ENCODE peak calls at places on chromosomes 4 and X, in five cellular contexts. Q is hepatocyte, P is fibroblast of lung, M is GM23248, L is endothelial cell of umbilical vein. A is an unnamed sample.

GRCh38 chrX:137483554-137483953 is 82.4 kb upstream of the ZIC3 start:
- DNase-seq in Q (no peak), P (no peak), M (no peak), L (no peak), A (no peak)

GRCh38 chr4:54109226-54110018 is 9.5 kb downstream of the GSX2 start:
- DNase-seq in Q (no peak), P (no peak), M (no peak), L (no peak), A (peak; percentile 23)

GRCh38 chrX:67104982-67105757 is 438.7 kb upstream of the AR start:
- DNase-seq in Q (no peak), P (no peak), M (no peak), L (no peak), A (no peak)

GRCh38 chr4:163709601-163710000 is 215.1 kb downstream of the TMA16 start:
- DNase-seq in Q (no peak), P (no peak), M (no peak), L (no peak), A (no peak)

GRCh38 chrX:46777971-46778810 is 19.3 kb upstream of the SLC9A7 start:
- DNase-seq in Q (no peak), P (peak; percentile 67), M (peak; percentile 54), L (peak; percentile 66), A (peak; percentile 79)

GRCh38 chr4:186723207-186724047 is at the start of gene FAT1:
- DNase-seq in Q (peak; percentile 90), P (peak; percentile 86), M (peak; percentile 90), L (peak; percentile 43), A (peak; percentile 87)

GRCh38 chrX:10818651-10819050 is 198.3 kb upstream of the MID1 start:
- DNase-seq in Q (no peak), P (no peak), M (no peak), L (no peak), A (no peak)

GRCh38 chr4:80008971-80009370 is 64.1 kb downstream of the ANTXR2 start:
- DNase-seq in Q (no peak), P (no peak), M (no peak), L (no peak), A (no peak)

GRCh38 chr4:2785613-2786012 is 7.3 kb upstream of the SH3BP2 start:
- DNase-seq in Q (no peak), P (no peak), M (no peak), L (no peak), A (no peak)

GRCh38 chrX:139890991-139891700 is 41.7 kb downstream of the ATP11C start:
- DNase-seq in Q (no peak), P (peak; percentile 80), M (peak; percentile 69), L (peak; percentile 79), A (no peak)

GRCh38 chr4:40702137-40702799 is 47.5 kb upstream of the NSUN7 start:
- DNase-seq in Q (no peak), P (no peak), M (no peak), L (no peak), A (no peak)

GRCh38 chrX:17580529-17581155 is 156.7 kb upstream of the SCML1 start:
- DNase-seq in Q (peak; percentile 16), P (peak; percentile 90), M (peak; percentile 76), L (peak; percentile 39), A (peak; percentile 27)

GRCh38 chr4:142818009-142818408 is 28.1 kb downstream of the INPP4B start:
- DNase-seq in Q (no peak), P (peak; percentile 95), M (peak; percentile 47), L (no peak), A (no peak)

GRCh38 chr4:142773505-142773904 is 72.6 kb downstream of the INPP4B start:
- DNase-seq in Q (no peak), P (no peak), M (no peak), L (no peak), A (no peak)

GRCh38 chr4:47065099-47065498 is 33.7 kb downstream of the GABRB1 start:
- DNase-seq in Q (no peak), P (peak; percentile 76), M (no peak), L (no peak), A (no peak)

GRCh38 chrX:4935846-4936245 is 1222.4 kb upstream of the PRKX start:
- DNase-seq in Q (no peak), P (no peak), M (no peak), L (no peak), A (no peak)

GRCh38 chrX:37910186-37910585 is 62.8 kb upstream of the DYNLT3 start:
- DNase-seq in Q (no peak), P (no peak), M (no peak), L (no peak), A (no peak)

GRCh38 chrX:130118396-130118795 is 8.1 kb upstream of the ELF4 start:
- DNase-seq in Q (peak; percentile 45), P (peak; percentile 89), M (peak; percentile 70), L (peak; percentile 88), A (no peak)

GRCh38 chr4:61273237-61273636 is 73.1 kb downstream of the ADGRL3 start:
- DNase-seq in Q (peak; percentile 12), P (no peak), M (no peak), L (no peak), A (no peak)

GRCh38 chr4:2962614-2963184 is 507 bp downstream of the NOP14 start:
- DNase-seq in Q (peak; percentile 68), P (peak; percentile 60), M (peak; percentile 75), L (peak; percentile 71), A (peak; percentile 92)

DNA sequence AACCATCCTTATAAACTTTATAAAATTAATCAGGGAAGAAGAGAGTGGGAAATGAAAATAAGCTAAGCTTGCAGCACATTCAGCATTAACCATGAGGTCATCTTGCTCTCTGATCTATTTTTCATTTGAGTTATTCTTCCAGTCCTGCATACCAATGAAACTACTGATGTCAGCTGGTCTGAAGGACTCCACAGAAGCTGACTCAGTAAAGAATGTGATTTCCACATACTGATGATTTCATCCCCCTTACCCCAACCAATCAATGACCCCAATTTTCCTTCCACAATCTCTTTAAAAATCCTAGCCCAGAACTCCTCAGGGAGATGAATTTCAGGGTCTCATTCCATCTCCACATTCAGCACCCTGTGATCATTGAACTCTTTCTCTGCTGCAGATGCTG is 18.8 kb upstream of the DSPP start:
- DNase-seq in Q (peak; percentile 52), P (peak; percentile 98), M (peak; percentile 93), L (no peak), A (peak; percentile 77)
- H3K4me2 ChIP-seq in Q (no peak overlapping the region), P (no peak overlapping the region), M (peak overlapping the region; percentile 34), L (no peak overlapping the region), A (no peak overlapping the region)

GRCh38 chrX:21666679-21667078 is 8.5 kb upstream of the KLHL34 start:
- DNase-seq in Q (no peak), P (peak; percentile 52), M (peak; percentile 14), L (no peak), A (no peak)

GRCh38 chrX:21661316-21661715 is 3.2 kb upstream of the KLHL34 start:
- DNase-seq in Q (no peak), P (no peak), M (no peak), L (no peak), A (no peak)

GRCh38 chrX:21662761-21663160 is 4.6 kb upstream of the KLHL34 start:
- DNase-seq in Q (no peak), P (no peak), M (no peak), L (no peak), A (no peak)

DNA sequence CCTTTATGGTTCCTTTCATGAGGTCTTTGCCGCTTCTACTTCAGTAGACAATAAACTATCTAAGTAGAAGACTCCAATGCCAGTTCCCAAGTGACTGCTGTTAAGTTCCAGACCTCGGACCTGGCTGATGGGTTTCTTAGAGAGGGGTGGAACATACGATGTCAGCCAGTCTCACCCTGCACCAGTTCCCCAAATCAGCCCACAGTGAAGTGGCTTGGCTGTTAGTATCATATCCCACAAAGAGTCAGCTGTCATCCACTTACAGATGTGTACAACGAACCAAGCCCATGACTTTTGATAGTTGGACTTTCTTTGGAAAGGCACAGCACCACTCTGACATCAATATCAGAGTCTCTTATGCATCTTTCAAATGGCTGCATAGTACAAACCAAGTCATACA is 8.1 kb upstream of the KLHL34 start:
- DNase-seq in Q (no peak), P (no peak), M (no peak), L (no peak), A (no peak)
- H3K4me2 ChIP-seq in Q (no peak overlapping the region), P (no peak overlapping the region), M (no peak overlapping the region), L (no peak overlapping the region), A (no peak overlapping the region)

DNA sequence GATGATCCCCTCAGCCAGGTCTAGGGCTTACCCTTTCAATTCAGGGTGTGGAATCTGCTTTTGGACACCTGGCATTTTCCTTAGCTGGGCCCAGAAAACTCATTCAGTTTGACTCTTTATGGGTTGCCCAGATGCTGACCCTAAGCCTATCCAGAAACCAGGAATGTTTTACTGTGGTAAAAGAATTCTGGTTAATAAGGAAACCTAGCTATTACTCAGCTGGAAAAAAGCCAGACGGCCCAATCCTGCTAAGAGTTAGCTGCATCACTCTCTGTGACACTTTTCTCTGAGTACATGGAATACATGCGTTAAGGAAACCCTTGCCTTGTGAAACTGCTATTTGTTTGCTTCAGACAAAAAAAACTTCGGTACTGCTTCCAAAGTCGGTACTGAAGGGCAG is 28.0 kb downstream of the ING2 start:
- DNase-seq in Q (peak; percentile 21), P (peak; percentile 86), M (no peak), L (no peak), A (no peak)
- H3K4me2 ChIP-seq in Q (no peak overlapping the region), P (no peak overlapping the region), M (no peak overlapping the region), L (no peak overlapping the region), A (no peak overlapping the region)

GRCh38 chrX:77740376-77740905 is 45.6 kb downstream of the ATRX start:
- DNase-seq in Q (no peak), P (no peak), M (no peak), L (no peak), A (peak; percentile 49)

GRCh38 chrX:77742788-77743476 is 43.1 kb downstream of the ATRX start:
- DNase-seq in Q (no peak), P (no peak), M (peak; percentile 66), L (peak; percentile 3), A (no peak)

GRCh38 chrX:77749695-77750094 is 36.3 kb downstream of the ATRX start:
- DNase-seq in Q (no peak), P (peak; percentile 57), M (peak; percentile 76), L (no peak), A (peak; percentile 2)

DNA sequence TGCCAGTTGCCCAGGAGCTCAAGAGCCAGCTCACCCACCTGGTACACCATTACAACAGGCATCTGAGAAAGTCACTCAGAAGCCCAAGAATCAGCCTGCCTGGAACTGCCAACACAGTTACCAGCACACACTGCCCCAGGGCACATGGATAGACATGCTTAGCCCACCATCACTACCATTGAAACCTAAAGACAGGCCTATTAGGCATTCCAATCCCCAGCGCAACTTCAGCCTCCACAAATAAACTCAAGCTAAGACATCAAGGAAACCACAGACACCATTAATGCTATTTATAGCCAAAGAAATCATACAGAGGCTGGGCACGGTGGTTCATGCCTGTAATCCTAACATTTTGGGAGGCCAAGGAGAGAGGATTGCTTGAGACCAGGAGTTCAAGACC is 42.3 kb downstream of the ATRX start:
- DNase-seq in Q (no peak), P (peak; percentile 23), M (no peak), L (no peak), A (peak; percentile 5)
- H3K4me2 ChIP-seq in Q (no peak overlapping the region), P (no peak overlapping the region), M (no peak overlapping the region), L (no peak overlapping the region), A (no peak overlapping the region)

DNA sequence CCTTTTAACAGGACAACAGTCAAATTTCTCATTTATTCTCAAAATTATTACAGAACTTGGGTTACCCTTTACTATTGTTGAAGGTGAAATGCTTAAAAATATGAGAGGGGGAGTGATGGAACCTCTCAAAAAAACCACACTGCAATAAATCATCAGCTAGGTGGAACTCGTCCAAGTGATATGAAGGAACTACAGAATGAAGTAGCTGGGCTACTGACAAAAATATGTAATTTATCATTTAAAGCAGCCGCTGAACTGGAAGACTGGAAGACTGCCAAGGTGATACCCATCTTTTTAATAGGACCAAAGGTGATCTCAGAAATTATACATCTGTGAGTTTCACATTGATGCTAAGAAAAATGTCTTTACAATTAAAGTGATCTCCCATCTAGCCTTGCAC is 597.7 kb upstream of the TENM3 start:
- DNase-seq in Q (no peak), P (peak; percentile 39), M (no peak), L (no peak), A (no peak)
- H3K4me2 ChIP-seq in Q (no peak overlapping the region), P (no peak overlapping the region), M (no peak overlapping the region), L (no peak overlapping the region), A (no peak overlapping the region)